ENCODE peak calls at places on chromosomes 4 and X, in six cellular contexts. I is ELF-1; R is left ventricle myocardium inferior; A is CD4-positive, alpha-beta T cell; P is C1 segment of cervical spinal cord; W is coronary artery. G is an unnamed sample.

GRCh38 chr4:118869808-118870342 is 18.8 kb upstream of the SYNPO2 start:
- DNase-seq in I (no peak), R (no peak), A (no peak), P (no peak), W (no peak), G (no peak)

GRCh38 chrX:54561622-54562021 is 31.6 kb downstream of the GNL3L start:
- DNase-seq in I (no peak), R (no peak), A (no peak), P (no peak), W (no peak), G (no peak)

GRCh38 chr4:53005149-53005546 is 143.0 kb downstream of the RASL11B start:
- DNase-seq in I (no peak), R (no peak), A (no peak), P (no peak), W (no peak), G (no peak)

GRCh38 chrX:51641421-51642021 is 22.8 kb upstream of the CENPVL3 start:
- DNase-seq in I (peak), R (no peak), A (no peak), P (no peak), W (no peak), G (no peak)

GRCh38 chrX:13432376-13432775 is 112.5 kb upstream of the ATXN3L start:
- DNase-seq in I (no peak), R (no peak), A (no peak), P (no peak), W (no peak), G (no peak)

GRCh38 chr4:152937535-152938236 is 1.6 kb downstream of the FHDC1 start:
- DNase-seq in I (no peak), R (peak), A (no peak), P (no peak), W (no peak), G (no peak)

GRCh38 chr4:6107114-6107791 is 89.0 kb upstream of the C4orf50 start:
- DNase-seq in I (no peak), R (no peak), A (no peak), P (no peak), W (no peak), G (peak)

GRCh38 chrX:1529756-1530155 is 7.2 kb downstream of the P2RY8 start:
- DNase-seq in I (no peak), R (no peak), A (no peak), P (no peak), W (no peak), G (peak)

GRCh38 chrX:1389993-1390285 is 2.0 kb downstream of the SLC25A6 start:
- DNase-seq in I (no peak), R (no peak), A (no peak), P (no peak), W (no peak), G (no peak)

GRCh38 chr4:163233321-163233720 is 66.6 kb upstream of the NAF1 start:
- DNase-seq in I (no peak), R (no peak), A (no peak), P (no peak), W (no peak), G (no peak)

GRCh38 chrX:10519278-10519677 is 101.1 kb downstream of the MID1 start:
- DNase-seq in I (no peak), R (no peak), A (no peak), P (no peak), W (no peak), G (no peak)

GRCh38 chr4:100208964-100209363 is 18.7 kb upstream of the DDIT4L start:
- DNase-seq in I (no peak), R (no peak), A (no peak), P (no peak), W (no peak), G (no peak)

GRCh38 chr4:102612824-102613366 is 111.7 kb downstream of the NFKB1 start:
- DNase-seq in I (no peak), R (no peak), A (no peak), P (no peak), W (no peak), G (no peak)